ENCODE peak calls at places on chromosome 21, in ten cellular contexts. M is AG08396, Y is fibroblast of villous mesenchyme, N is transverse colon, A is BE2C, C is Calu3, P is heart right ventricle, H is IMR-90, J is neural crest cell, S is OCI-LY7. Q is an unnamed sample.

GRCh38 chr21:26079376-26079775 is 91.2 kb downstream of the APP start:
- DNase-seq in M (no peak), Y (peak; percentile 82), N (no peak), A (no peak), C (no peak), P (no peak), H (peak; percentile 65), J (no peak), S (no peak), Q (no peak)

GRCh38 chr21:37000381-37000780 is 6.1 kb upstream of the RIPPLY3 start:
- DNase-seq in M (no peak), Y (no peak), N (no peak), A (no peak), C (no peak), P (no peak), H (no peak), J (no peak), S (no peak), Q (no peak)

GRCh38 chr21:36747815-36748381 is 49.0 kb downstream of the SIM2 start:
- DNase-seq in M (peak; percentile 86), Y (peak; percentile 31), N (peak; percentile 60), A (peak; percentile 82), C (peak; percentile 75), P (peak; percentile 38), H (peak; percentile 34), J (peak; percentile 78), S (no peak), Q (no peak)

GRCh38 chr21:15293251-15293650 is 228.5 kb upstream of the NRIP1 start:
- DNase-seq in M (peak; percentile 14), Y (peak; percentile 92), N (no peak), A (no peak), C (peak; percentile 27), P (no peak), H (peak; percentile 82), J (no peak), S (no peak), Q (no peak)

GRCh38 chr21:35326677-35327076 is 277.6 kb upstream of the RUNX1 start:
- DNase-seq in M (no peak), Y (peak; percentile 91), N (no peak), A (no peak), C (no peak), P (no peak), H (peak; percentile 18), J (no peak), S (no peak), Q (no peak)

GRCh38 chr21:37627074-37627473 is 260.5 kb downstream of the DYRK1A start:
- DNase-seq in M (no peak), Y (no peak), N (no peak), A (no peak), C (peak; percentile 8), P (no peak), H (no peak), J (no peak), S (no peak), Q (no peak)

GRCh38 chr21:42414928-42415769 is 11.4 kb downstream of the UBASH3A start:
- DNase-seq in M (no peak), Y (peak; percentile 46), N (peak; percentile 55), A (no peak), C (peak; percentile 78), P (no peak), H (peak; percentile 78), J (no peak), S (no peak), Q (no peak)

GRCh38 chr21:38714998-38715397 is 90.7 kb upstream of the ETS2 start:
- DNase-seq in M (no peak), Y (no peak), N (no peak), A (no peak), C (no peak), P (no peak), H (no peak), J (no peak), S (no peak), Q (no peak)

GRCh38 chr21:46110499-46111192 is 12.7 kb downstream of the COL6A2 start:
- DNase-seq in M (peak; percentile 56), Y (no peak), N (peak; percentile 26), A (peak; percentile 12), C (no peak), P (peak; percentile 78), H (no peak), J (no peak), S (no peak), Q (peak; percentile 3)

GRCh38 chr21:31908106-31909031 is 35.5 kb downstream of the HUNK start:
- DNase-seq in M (peak; percentile 21), Y (peak; percentile 44), N (peak; percentile 68), A (no peak), C (peak; percentile 74), P (no peak), H (peak; percentile 84), J (no peak), S (no peak), Q (peak; percentile 62)

GRCh38 chr21:42373181-42373907 is 7.0 kb upstream of the TFF1 start:
- DNase-seq in M (no peak), Y (no peak), N (no peak), A (no peak), C (no peak), P (no peak), H (no peak), J (no peak), S (no peak), Q (no peak)

GRCh38 chr21:41241341-41241740 is 73.4 kb downstream of the BACE2 start:
- DNase-seq in M (no peak), Y (no peak), N (no peak), A (no peak), C (no peak), P (no peak), H (no peak), J (no peak), S (no peak), Q (no peak)

GRCh38 chr21:41777934-41778815 is 11.3 kb upstream of the RIPK4 start:
- DNase-seq in M (peak; percentile 92), Y (peak; percentile 82), N (peak; percentile 90), A (peak; percentile 77), C (peak; percentile 86), P (peak; percentile 84), H (peak; percentile 69), J (peak; percentile 89), S (peak; percentile 28), Q (peak; percentile 90)

GRCh38 chr21:33042812-33043211 is 17.1 kb downstream of the OLIG2 start:
- DNase-seq in M (peak; percentile 66), Y (peak; percentile 53), N (no peak), A (no peak), C (peak; percentile 24), P (no peak), H (peak; percentile 97), J (no peak), S (no peak), Q (no peak)

GRCh38 chr21:34781508-34781907 is 112.7 kb downstream of the CLIC6 start:
- DNase-seq in M (no peak), Y (no peak), N (no peak), A (no peak), C (no peak), P (no peak), H (no peak), J (no peak), S (no peak), Q (no peak)

GRCh38 chr21:16116798-16117197 is 387.0 kb downstream of the USP25 start:
- DNase-seq in M (no peak), Y (peak; percentile 20), N (no peak), A (no peak), C (no peak), P (no peak), H (peak; percentile 77), J (no peak), S (no peak), Q (no peak)

GRCh38 chr21:45317401-45318145 is 29.9 kb upstream of the POFUT2 start:
- DNase-seq in M (peak; percentile 81), Y (peak; percentile 81), N (no peak), A (no peak), C (no peak), P (no peak), H (peak; percentile 94), J (no peak), S (no peak), Q (no peak)

GRCh38 chr21:35111531-35111930 is 62.4 kb upstream of the RUNX1 start:
- DNase-seq in M (no peak), Y (no peak), N (no peak), A (no peak), C (no peak), P (no peak), H (no peak), J (no peak), S (no peak), Q (peak; percentile 12)

GRCh38 chr21:41227357-41228005 is 59.5 kb downstream of the BACE2 start:
- DNase-seq in M (no peak), Y (no peak), N (no peak), A (no peak), C (no peak), P (no peak), H (no peak), J (no peak), S (no peak), Q (no peak)

Q was measured in prostate gland.